ENCODE peak calls at places on chromosomes 1 and 21, in nine cellular contexts. X, V, T, H, M, N, U, A and I are unnamed samples.

GRCh38 chr21:26099610-26100219 is 70.9 kb downstream of the APP start:
- DNase-seq in X (no peak), V (no peak), T (peak; percentile 70), H (no peak), M (no peak), N (no peak), U (no peak), A (no peak), I (no peak)

GRCh38 chr1:68128157-68128556 is 77.7 kb upstream of the DIRAS3 start:
- DNase-seq in X (no peak), V (no peak), T (peak; percentile 60), H (no peak), M (no peak), N (no peak), U (no peak), A (no peak), I (no peak)

GRCh38 chr21:39869141-39869818 is 2.0 kb downstream of the PCP4 start:
- DNase-seq in X (no peak), V (no peak), T (no peak), H (no peak), M (no peak), N (no peak), U (no peak), A (no peak), I (no peak)

GRCh38 chr21:46159390-46159789 is 4.0 kb upstream of the FTCD start:
- DNase-seq in X (no peak), V (peak; percentile 33), T (no peak), H (no peak), M (no peak), N (no peak), U (no peak), A (no peak), I (peak; percentile 32)

GRCh38 chr1:185440877-185441276 is 123.8 kb upstream of the IVNS1ABP start:
- DNase-seq in X (no peak), V (no peak), T (no peak), H (no peak), M (no peak), N (no peak), U (no peak), A (no peak), I (no peak)

GRCh38 chr1:13700521-13701273 is 709 bp downstream of the PRDM2 start:
- DNase-seq in X (peak; percentile 53), V (peak; percentile 67), T (peak; percentile 20), H (peak; percentile 58), M (peak; percentile 33), N (no peak), U (peak; percentile 24), A (peak; percentile 71), I (peak; percentile 45)

GRCh38 chr1:156052862-156053769 is 482 bp downstream of the UBQLN4 start:
- DNase-seq in X (peak; percentile 48), V (peak; percentile 75), T (peak; percentile 69), H (peak; percentile 48), M (peak; percentile 57), N (peak; percentile 72), U (no peak), A (peak; percentile 72), I (peak; percentile 67)

GRCh38 chr1:42822833-42823392 is 5.7 kb upstream of the SVBP start:
- DNase-seq in X (no peak), V (no peak), T (peak; percentile 39), H (no peak), M (no peak), N (no peak), U (no peak), A (no peak), I (no peak)

GRCh38 chr1:93296555-93297154 is 49.1 kb upstream of the DR1 start:
- DNase-seq in X (no peak), V (no peak), T (no peak), H (no peak), M (no peak), N (no peak), U (no peak), A (no peak), I (no peak)

GRCh38 chr1:53047737-53048344 is 14.2 kb upstream of the PODN start:
- DNase-seq in X (no peak), V (no peak), T (peak; percentile 94), H (no peak), M (no peak), N (no peak), U (no peak), A (no peak), I (no peak)

GRCh38 chr1:3817138-3817740 is 20.9 kb upstream of the LRRC47 start:
- DNase-seq in X (no peak), V (no peak), T (no peak), H (no peak), M (no peak), N (no peak), U (no peak), A (no peak), I (no peak)

GRCh38 chr1:110628356-110629105 is 22.4 kb upstream of the KCNA2 start:
- DNase-seq in X (no peak), V (no peak), T (no peak), H (no peak), M (no peak), N (no peak), U (no peak), A (no peak), I (no peak)

GRCh38 chr21:32917392-32918135 is 108.2 kb upstream of the OLIG2 start:
- DNase-seq in X (no peak), V (no peak), T (no peak), H (peak; percentile 48), M (no peak), N (no peak), U (peak; percentile 7), A (no peak), I (no peak)

GRCh38 chr21:29194847-29195246 is 64.4 kb downstream of the MAP3K7CL start:
- DNase-seq in X (no peak), V (no peak), T (peak; percentile 39), H (no peak), M (no peak), N (no peak), U (no peak), A (no peak), I (no peak)

GRCh38 chr1:9068971-9069323 is 488 bp downstream of the SLC2A5 start:
- DNase-seq in X (no peak), V (no peak), T (no peak), H (no peak), M (no peak), N (no peak), U (no peak), A (no peak), I (no peak)

GRCh38 chr1:160580208-160580812 is 1.0 kb upstream of the CD84 start:
- DNase-seq in X (no peak), V (no peak), T (no peak), H (no peak), M (no peak), N (no peak), U (no peak), A (no peak), I (no peak)

GRCh38 chr1:48829446-48829845 is 52.8 kb upstream of the BEND5 start:
- DNase-seq in X (no peak), V (no peak), T (no peak), H (no peak), M (no peak), N (no peak), U (no peak), A (no peak), I (no peak)

GRCh38 chr1:48831579-48831978 is 54.9 kb upstream of the BEND5 start:
- DNase-seq in X (no peak), V (no peak), T (no peak), H (no peak), M (no peak), N (no peak), U (no peak), A (no peak), I (no peak)
- H3K4me3 ChIP-seq in X (no peak overlapping the region), V (no peak overlapping the region), T (no peak overlapping the region), H (no peak overlapping the region), M (no peak overlapping the region), N (no peak overlapping the region), U (no peak overlapping the region), A (no peak overlapping the region), I (no peak overlapping the region)

GRCh38 chr1:2275796-2276536 is 47.8 kb downstream of the SKI start:
- DNase-seq in X (no peak), V (peak; percentile 48), T (peak; percentile 49), H (no peak), M (no peak), N (no peak), U (peak; percentile 31), A (no peak), I (no peak)
- H3K4me1 ChIP-seq in X (peaks cover 6% of the 10 kb centered on the region), V (peaks cover 74% of the 10 kb centered on the region), T (peaks cover 66% of the 10 kb centered on the region), H (peaks cover 94% of the 10 kb centered on the region), M (peaks cover 56% of the 10 kb centered on the region), N (peaks cover 9% of the 10 kb centered on the region), U (peaks cover 38% of the 10 kb centered on the region), A (peaks cover 58% of the 10 kb centered on the region), I (peaks cover 90% of the 10 kb centered on the region)

DNA sequence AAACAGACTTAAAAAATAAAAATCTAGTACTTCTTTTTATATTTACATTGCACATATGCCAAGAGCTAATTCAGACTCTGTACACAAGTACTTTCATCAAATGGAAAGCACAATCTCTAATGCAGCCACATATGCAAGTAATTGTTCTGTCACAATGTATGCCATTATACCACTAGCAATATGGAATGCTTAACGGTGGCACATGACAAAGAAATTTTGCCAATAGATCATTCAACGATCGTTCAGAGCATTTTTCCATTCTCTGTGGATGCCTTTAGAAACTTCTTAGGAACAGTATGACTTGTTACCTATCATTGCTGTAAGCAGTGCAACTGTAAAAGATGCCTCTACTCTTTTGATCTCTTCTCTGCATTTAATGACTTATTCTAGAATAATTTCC is 170.9 kb downstream of the EIF4G3 start:
- DNase-seq in X (no peak), V (no peak), T (no peak), H (no peak), M (no peak), N (no peak), U (no peak), A (no peak), I (no peak)
- H3K4me3 ChIP-seq in X (no peak overlapping the region), V (no peak overlapping the region), T (no peak overlapping the region), H (no peak overlapping the region), M (no peak overlapping the region), N (no peak overlapping the region), U (no peak overlapping the region), A (no peak overlapping the region), I (no peak overlapping the region)

GRCh38 chr1:28887418-28887834 is 26.9 kb upstream of the EPB41 start:
- DNase-seq in X (no peak), V (no peak), T (no peak), H (no peak), M (peak; percentile 45), N (no peak), U (no peak), A (peak; percentile 43), I (peak; percentile 23)
- H3K4me1 ChIP-seq in X (peaks cover 32% of the 10 kb centered on the region), V (peaks cover 15% of the 10 kb centered on the region), T (peaks cover 11% of the 10 kb centered on the region), H (peaks cover 37% of the 10 kb centered on the region), M (peaks cover 45% of the 10 kb centered on the region), N (peaks cover 48% of the 10 kb centered on the region), U (no peaks in the 10 kb centered on the region), A (peaks cover 42% of the 10 kb centered on the region), I (peaks cover 6% of the 10 kb centered on the region)

DNA sequence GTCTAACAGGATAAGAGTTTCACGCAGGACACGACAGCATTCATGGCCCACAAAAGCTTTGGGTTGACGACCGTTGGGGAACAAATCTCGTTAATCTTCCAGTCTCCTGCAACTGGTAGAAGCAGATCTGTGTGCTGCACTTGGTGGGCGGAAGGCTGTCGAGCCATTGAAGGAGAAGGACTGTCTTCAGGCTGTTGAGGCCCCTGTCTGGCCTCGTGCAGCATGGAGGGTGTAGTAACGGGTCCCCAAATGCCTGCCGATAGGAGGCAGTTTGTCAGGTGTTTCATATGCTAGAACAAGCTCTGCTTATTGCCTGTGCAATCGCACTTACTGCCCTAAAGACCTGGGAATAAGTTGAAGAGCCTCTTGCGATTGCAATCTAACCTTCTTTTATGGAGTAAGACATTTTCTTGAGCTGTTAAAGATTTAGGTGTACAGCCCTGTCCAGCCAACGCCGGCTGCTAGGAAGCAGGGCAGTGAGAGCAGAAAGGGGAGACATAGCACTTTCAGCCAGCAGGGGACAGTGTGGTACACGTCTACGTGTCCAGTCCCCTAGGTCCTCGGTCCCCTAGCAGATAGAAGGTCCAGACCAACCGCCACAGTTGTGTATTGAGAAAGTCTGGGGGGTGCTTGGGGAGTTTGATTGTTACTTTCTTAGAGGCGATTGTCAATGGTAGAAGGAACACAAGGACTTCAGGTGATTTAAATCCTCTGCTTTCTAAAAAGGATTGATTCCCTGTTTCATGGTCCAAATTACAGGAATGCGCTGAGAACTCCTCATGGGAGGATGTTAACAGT is 102.3 kb upstream of the TMPRSS2 start:
- DNase-seq in X (no peak), V (no peak), T (peak; percentile 64), H (peak; percentile 55), M (peak; percentile 82), N (peak; percentile 48), U (no peak), A (no peak), I (peak; percentile 44)
- H3K4me3 ChIP-seq in X (no peak overlapping the region), V (no peak overlapping the region), T (no peak overlapping the region), H (no peak overlapping the region), M (no peak overlapping the region), N (no peak overlapping the region), U (no peak overlapping the region), A (no peak overlapping the region), I (no peak overlapping the region)